ENCODE peak calls at places on chromosomes 1 and 21, in ten cellular contexts. K is kidney; X is neuronal stem cell; Q is IMR-90; T is endodermal cell; E is CD8-positive, alpha-beta memory T cell; F is tibial artery; O is GM23338; I is mammary epithelial cell; R is mucosa of descending colon. N is an unnamed sample. For H3K4me1 and H3K36me3, the result is how much of the 10 kb centered on the place peaks cover.

GRCh38 chr21:37166733-37167132 is 93.7 kb downstream of the TTC3 start:
- DNase-seq in K (no peak), X (no peak), Q (no peak), T (peak), E (no peak), F (no peak), O (peak), I (peak), R (no peak), N (no peak)

GRCh38 chr1:94283462-94283861 is 46.1 kb upstream of the ARHGAP29 start:
- DNase-seq in K (no peak), X (no peak), Q (no peak), T (no peak), E (no peak), F (no peak), O (no peak), I (no peak), R (no peak), N (no peak)

GRCh38 chr1:58976294-58976693 is 192.4 kb upstream of the JUN start:
- DNase-seq in K (no peak), X (no peak), Q (no peak), T (no peak), E (no peak), F (no peak), O (no peak), I (no peak), R (no peak), N (no peak)

GRCh38 chr21:20720623-20721022 is 277.6 kb upstream of the NCAM2 start:
- DNase-seq in K (no peak), X (no peak), Q (no peak), T (no peak), E (no peak), F (no peak), O (no peak), I (no peak), R (no peak), N (no peak)

GRCh38 chr1:155295183-155295941 is 5.9 kb downstream of the PKLR start:
- DNase-seq in K (no peak), X (no peak), Q (no peak), T (peak), E (no peak), F (no peak), O (peak), I (no peak), R (no peak), N (no peak)

GRCh38 chr1:81758213-81758612 is 42.5 kb upstream of the ADGRL2 start:
- DNase-seq in K (no peak), X (no peak), Q (no peak), T (no peak), E (no peak), F (no peak), O (no peak), I (no peak), R (no peak), N (no peak)

GRCh38 chr1:209150114-209150513 is 433.4 kb upstream of the CAMK1G start:
- DNase-seq in K (no peak), X (peak), Q (peak), T (peak), E (no peak), F (no peak), O (peak), I (peak), R (peak), N (no peak)

GRCh38 chr1:192732787-192733186 is 76.1 kb upstream of the RGS2 start:
- DNase-seq in K (no peak), X (no peak), Q (no peak), T (no peak), E (no peak), F (no peak), O (peak), I (no peak), R (no peak), N (no peak)

GRCh38 chr1:229047161-229047840 is 223.6 kb upstream of the RAB4A start:
- DNase-seq in K (no peak), X (no peak), Q (no peak), T (no peak), E (no peak), F (no peak), O (no peak), I (no peak), R (no peak), N (no peak)

GRCh38 chr1:174017231-174017970 is 4.8 kb downstream of the RC3H1 start:
- DNase-seq in K (no peak), X (no peak), Q (peak), T (no peak), E (no peak), F (no peak), O (no peak), I (no peak), R (no peak), N (no peak)

GRCh38 chr1:14976260-14976659 is 177.3 kb upstream of the TMEM51 start:
- DNase-seq in K (peak), X (no peak), Q (no peak), T (no peak), E (no peak), F (no peak), O (no peak), I (no peak), R (no peak), N (no peak)

GRCh38 chr1:230288641-230289349 is 137.3 kb downstream of the PGBD5 start:
- DNase-seq in K (peak), X (no peak), Q (peak), T (no peak), E (no peak), F (no peak), O (no peak), I (no peak), R (no peak), N (peak)

GRCh38 chr1:175207971-175208370 is 15.4 kb upstream of the KIAA0040 start:
- DNase-seq in K (no peak), X (no peak), Q (no peak), T (no peak), E (no peak), F (no peak), O (no peak), I (no peak), R (no peak), N (no peak)

GRCh38 chr1:23149110-23149509 is 19.5 kb downstream of the LUZP1 start:
- DNase-seq in K (no peak), X (no peak), Q (no peak), T (no peak), E (no peak), F (no peak), O (no peak), I (peak), R (peak), N (no peak)

GRCh38 chr1:91569411-91570104 is 68.9 kb downstream of the CDC7 start:
- DNase-seq in K (peak), X (no peak), Q (peak), T (peak), E (no peak), F (peak), O (no peak), I (peak), R (peak), N (peak)

GRCh38 chr1:47209725-47210330 is 20.0 kb upstream of the PDZK1IP1 start:
- DNase-seq in K (no peak), X (no peak), Q (no peak), T (no peak), E (no peak), F (no peak), O (no peak), I (peak), R (no peak), N (no peak)

GRCh38 chr1:203145321-203146041 is 18.0 kb downstream of the ADORA1 start:
- DNase-seq in K (peak), X (no peak), Q (no peak), T (no peak), E (no peak), F (no peak), O (no peak), I (no peak), R (no peak), N (no peak)

GRCh38 chr21:25689226-25689625 is 45.5 kb downstream of the ATP5PF start:
- DNase-seq in K (no peak), X (no peak), Q (peak), T (no peak), E (no peak), F (no peak), O (no peak), I (no peak), R (no peak), N (no peak)

GRCh38 chr1:31869473-31869872 is 53.7 kb upstream of the SPOCD1 start:
- DNase-seq in K (no peak), X (no peak), Q (no peak), T (no peak), E (no peak), F (no peak), O (no peak), I (no peak), R (no peak), N (no peak)

GRCh38 chr1:161902146-161902545 is 121.5 kb downstream of the OLFML2B start:
- DNase-seq in K (no peak), X (no peak), Q (no peak), T (no peak), E (no peak), F (no peak), O (no peak), I (no peak), R (no peak), N (no peak)

GRCh38 chr21:46555678-46556077 is 49.2 kb downstream of the S100B start:
- DNase-seq in K (no peak), X (no peak), Q (no peak), T (no peak), E (no peak), F (no peak), O (no peak), I (no peak), R (no peak), N (no peak)

GRCh38 chr21:35996217-35996616 is 64.1 kb downstream of the SETD4 start:
- DNase-seq in K (no peak), X (no peak), Q (no peak), T (no peak), E (no peak), F (no peak), O (no peak), I (no peak), R (no peak), N (no peak)

GRCh38 chr21:38511662-38512243 is 13.5 kb upstream of the ERG start:
- DNase-seq in K (no peak), X (no peak), Q (no peak), T (no peak), E (no peak), F (no peak), O (no peak), I (no peak), R (no peak), N (no peak)

DNA sequence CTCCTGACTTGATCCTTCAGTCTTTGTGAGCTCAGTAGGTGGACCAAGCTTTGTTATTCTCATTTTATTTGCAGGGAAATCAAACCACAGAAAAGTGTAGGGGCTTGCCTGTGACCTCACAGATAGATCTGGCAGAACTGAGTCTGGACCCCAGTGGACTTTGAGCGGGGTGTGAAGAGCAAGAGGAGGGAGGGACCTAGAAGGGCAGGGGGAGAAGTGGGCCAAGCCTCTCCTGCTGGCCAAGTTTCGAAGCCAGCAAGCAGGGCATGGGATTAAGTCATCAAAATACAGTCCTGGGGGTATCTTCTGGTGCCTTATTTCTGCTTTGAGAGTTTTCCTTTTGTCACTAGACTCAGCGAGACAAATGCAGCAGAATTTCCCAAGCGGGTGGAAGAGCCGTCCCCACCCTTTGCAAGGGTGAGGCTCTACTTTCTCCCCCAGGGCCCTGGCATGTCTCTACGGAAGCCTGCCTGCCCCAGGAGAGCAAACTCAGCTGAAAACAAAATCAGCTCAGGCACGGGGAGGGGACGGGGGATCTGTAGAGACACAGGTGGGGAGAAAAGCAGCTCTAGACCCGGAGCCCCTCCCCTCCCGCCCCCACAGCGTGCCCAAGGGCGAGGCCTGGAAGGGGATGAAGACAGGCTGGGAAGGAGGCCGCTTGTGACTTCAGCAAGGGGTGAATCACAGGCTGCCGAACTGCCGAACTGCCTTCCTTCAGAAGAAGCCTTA is 19.0 kb downstream of the PKP1 start:
- DNase-seq in K (no peak), X (no peak), Q (no peak), T (no peak), E (no peak), F (no peak), O (no peak), I (peak), R (peak), N (no peak)
- H3K4me1 ChIP-seq in K (under half), X (under half), Q (under half), T (under half), E (under half), F (under half), O (under half), I (half or more), R (under half), N (under half)

DNA sequence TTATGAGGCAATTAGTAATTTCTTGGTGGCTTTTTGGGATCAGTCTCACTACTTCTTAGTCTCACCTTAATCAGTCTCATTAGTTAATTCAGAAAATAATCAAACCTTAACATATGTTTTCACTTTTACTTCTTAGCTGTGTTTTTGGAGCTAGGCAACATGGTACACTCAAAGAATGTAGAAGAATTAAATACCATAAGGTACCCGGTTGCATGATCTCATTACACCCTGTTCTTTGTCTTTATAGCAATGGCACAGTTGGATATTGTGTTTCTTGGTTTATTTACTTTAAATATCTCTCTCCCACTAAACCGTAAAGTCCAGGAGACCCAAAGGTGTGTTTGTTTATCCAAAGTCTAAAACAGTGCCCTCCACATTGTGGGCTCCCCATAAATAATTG is 132.3 kb downstream of the TNFSF18 start:
- DNase-seq in K (no peak), X (no peak), Q (no peak), T (no peak), E (no peak), F (no peak), O (no peak), I (no peak), R (no peak), N (no peak)
- H3K36me3 ChIP-seq in K (under half), X (under half), Q (under half), T (under half), E (under half), F (under half), O (under half), I (under half), R (under half), N (under half)

GRCh38 chr1:153379591-153379990 is 4.2 kb upstream of the S100A12 start:
- DNase-seq in K (no peak), X (no peak), Q (no peak), T (peak), E (no peak), F (peak), O (no peak), I (no peak), R (no peak), N (no peak)
- H3K4me1 ChIP-seq in K (under half), X (under half), Q (under half), T (under half), E (under half), F (under half), O (under half), I (under half), R (under half), N (under half)

GRCh38 chr1:223011230-223011856 is 131.7 kb downstream of the TLR5 start:
- DNase-seq in K (no peak), X (no peak), Q (no peak), T (peak), E (no peak), F (no peak), O (no peak), I (peak), R (no peak), N (no peak)
- H3K36me3 ChIP-seq in K (under half), X (under half), Q (under half), T (under half), E (under half), F (under half), O (under half), I (under half), R (under half), N (under half)

GRCh38 chr1:5891141-5891540 is 101.1 kb downstream of the NPHP4 start:
- DNase-seq in K (peak), X (no peak), Q (no peak), T (no peak), E (no peak), F (no peak), O (no peak), I (no peak), R (no peak), N (no peak)
- H3K4me1 ChIP-seq in K (under half), X (under half), Q (under half), T (under half), E (under half), F (under half), O (under half), I (under half), R (under half), N (under half)

DNA sequence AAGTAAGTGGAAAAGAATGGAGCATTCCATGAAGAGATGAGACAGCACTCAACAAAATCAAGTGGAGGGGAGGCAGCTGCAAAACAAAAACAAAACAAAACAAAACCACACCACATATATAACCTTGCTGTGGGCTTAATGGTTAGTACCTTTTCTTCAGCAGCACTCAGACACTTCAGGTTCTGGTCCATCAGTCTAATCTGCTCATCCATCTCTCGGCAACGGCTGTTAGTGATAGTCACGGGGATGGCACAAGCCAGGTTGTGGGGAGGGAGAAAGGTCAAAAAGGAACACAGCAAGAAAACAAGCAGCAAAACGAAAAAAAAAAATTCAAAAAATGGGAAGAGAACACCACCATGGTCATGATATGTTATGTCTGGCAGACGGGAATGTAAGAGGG is 17.0 kb upstream of the NUP210L start:
- DNase-seq in K (no peak), X (no peak), Q (no peak), T (no peak), E (no peak), F (no peak), O (no peak), I (no peak), R (no peak), N (no peak)
- H3K36me3 ChIP-seq in K (under half), X (under half), Q (half or more), T (half or more), E (half or more), F (half or more), O (half or more), I (half or more), R (under half), N (under half)

N was measured in adrenal gland.